ENCODE peak calls at places on chromosomes 12 and 14, in ten cellular contexts. Q is Caki2; T is cardiac muscle cell; F is HFFc6; N is gastrocnemius medialis; U is mesendoderm; I is mesenchymal stem cell; Y is dorsolateral prefrontal cortex; J is fibroblast of mammary gland; D is CD8-positive, alpha-beta T cell. B is an unnamed sample.

GRCh38 chr14:75711134-75711795 is 50.2 kb downstream of the TTLL5 start:
- DNase-seq in N (no peak), Y (peak), Q (peak), T (peak), D (no peak), F (peak), J (peak), I (peak), U (peak), B (no peak)

GRCh38 chr12:21354641-21355040 is 18.1 kb upstream of the IAPP start:
- DNase-seq in I (no peak), Y (no peak), T (no peak), D (no peak), U (no peak), J (no peak), Q (no peak), N (no peak), F (no peak), B (no peak)

GRCh38 chr12:7122876-7123769 is 5.6 kb downstream of the RBP5 start:
- DNase-seq in D (no peak), J (no peak), Y (no peak), N (no peak), Q (no peak), U (peak), F (no peak), I (no peak), T (no peak), B (no peak)

GRCh38 chr12:6946033-6946919 is 2.5 kb downstream of the C12orf57 start:
- DNase-seq in Y (no peak), Q (peak), T (peak), D (no peak), J (no peak), U (peak), I (no peak), F (no peak), N (no peak), B (no peak)

GRCh38 chr14:53741379-53742225 is 215.0 kb downstream of the BMP4 start:
- DNase-seq in Q (no peak), I (no peak), D (no peak), J (peak), T (no peak), F (no peak), U (peak), N (no peak), Y (no peak), B (no peak)

GRCh38 chr12:11777962-11778361 is 128.5 kb downstream of the ETV6 start:
- DNase-seq in T (no peak), I (no peak), J (no peak), U (no peak), Q (no peak), D (no peak), Y (no peak), N (no peak), F (no peak), B (no peak)

GRCh38 chr14:81269100-81269978 is 48.6 kb upstream of the GTF2A1 start:
- DNase-seq in F (peak), I (peak), U (peak), J (peak), Q (peak), N (no peak), D (no peak), Y (no peak), T (peak), B (no peak)

GRCh38 chr12:65229441-65229840 is 49.0 kb upstream of the MSRB3 start:
- DNase-seq in Y (no peak), N (no peak), F (peak), I (peak), D (no peak), T (no peak), U (no peak), J (peak), Q (peak), B (no peak)